ENCODE peak calls at places on chromosomes 5 and 9, in seven cellular contexts. H, Q, R, C, I, Z and G are unnamed samples.

GRCh38 chr9:673966-674526 is 167.5 kb upstream of the DMRT1 start:
- DNase-seq in H (no peak), Q (no peak), R (no peak), C (no peak), I (no peak), Z (peak; percentile 90), G (peak; percentile 52)

GRCh38 chr9:3954950-3955670 is 344.8 kb downstream of the GLIS3 start:
- DNase-seq in H (no peak), Q (no peak), R (peak; percentile 61), C (peak; percentile 5), I (no peak), Z (peak; percentile 60), G (no peak)

GRCh38 chr5:113612060-113612496 is 98.6 kb downstream of the YTHDC2 start:
- DNase-seq in H (no peak), Q (no peak), R (peak; percentile 68), C (peak; percentile 26), I (no peak), Z (no peak), G (no peak)

GRCh38 chr5:143229896-143230675 is 173.4 kb downstream of the NR3C1 start:
- DNase-seq in H (no peak), Q (no peak), R (no peak), C (no peak), I (peak; percentile 32), Z (peak; percentile 66), G (no peak)

GRCh38 chr5:9894571-9895304 is 264.6 kb upstream of the TAS2R1 start:
- DNase-seq in H (no peak), Q (no peak), R (no peak), C (no peak), I (no peak), Z (no peak), G (no peak)

GRCh38 chr9:69204869-69205268 is 30.8 kb downstream of the TJP2 start:
- DNase-seq in H (no peak), Q (no peak), R (peak; percentile 72), C (no peak), I (peak; percentile 70), Z (peak; percentile 61), G (no peak)

GRCh38 chr9:20524776-20525175 is 97.5 kb downstream of the MLLT3 start:
- DNase-seq in H (no peak), Q (no peak), R (no peak), C (no peak), I (no peak), Z (peak; percentile 85), G (peak; percentile 41)

GRCh38 chr5:147464211-147464610 is 45.7 kb downstream of the DPYSL3 start:
- DNase-seq in H (no peak), Q (no peak), R (peak; percentile 71), C (no peak), I (no peak), Z (peak; percentile 82), G (peak; percentile 72)

GRCh38 chr9:96875460-96876142 is 21.3 kb upstream of the ZNF782 start:
- DNase-seq in H (no peak), Q (no peak), R (peak; percentile 81), C (no peak), I (no peak), Z (peak; percentile 97), G (peak; percentile 95)

GRCh38 chr5:170393235-170393634 is 4.1 kb upstream of the KCNMB1 start:
- DNase-seq in H (no peak), Q (no peak), R (no peak), C (no peak), I (no peak), Z (no peak), G (no peak)

GRCh38 chr9:105065119-105066088 is 137.4 kb upstream of the ABCA1 start:
- DNase-seq in H (no peak), Q (no peak), R (no peak), C (no peak), I (no peak), Z (no peak), G (no peak)

GRCh38 chr9:94697972-94698581 is 28.4 kb upstream of the AOPEP start:
- DNase-seq in H (no peak), Q (no peak), R (peak; percentile 27), C (no peak), I (no peak), Z (peak; percentile 78), G (no peak)

GRCh38 chr5:146731909-146732659 is 146.5 kb downstream of the PPP2R2B start:
- DNase-seq in H (no peak), Q (no peak), R (peak; percentile 89), C (no peak), I (no peak), Z (no peak), G (peak; percentile 7)

GRCh38 chr5:133848306-133848924 is 120.0 kb downstream of the C5orf15 start:
- DNase-seq in H (peak; percentile 50), Q (no peak), R (no peak), C (no peak), I (no peak), Z (no peak), G (no peak)

GRCh38 chr9:135702002-135702721 is at the start of gene KCNT1:
- DNase-seq in H (no peak), Q (no peak), R (peak; percentile 55), C (peak; percentile 95), I (no peak), Z (peak; percentile 93), G (no peak)

GRCh38 chr9:93091453-93092081 is 4.5 kb upstream of the CARD19 start:
- DNase-seq in H (no peak), Q (no peak), R (peak; percentile 82), C (no peak), I (peak; percentile 72), Z (peak; percentile 39), G (no peak)

GRCh38 chr9:129910628-129911567 is 75.6 kb downstream of the USP20 start:
- DNase-seq in H (no peak), Q (no peak), R (peak; percentile 99), C (peak; percentile 81), I (no peak), Z (no peak), G (no peak)

GRCh38 chr9:15697459-15697858 is 144.6 kb downstream of the CCDC171 start:
- DNase-seq in H (no peak), Q (no peak), R (peak; percentile 53), C (no peak), I (no peak), Z (no peak), G (no peak)

GRCh38 chr5:68116868-68117411 is 98.6 kb upstream of the PIK3R1 start:
- DNase-seq in H (no peak), Q (no peak), R (no peak), C (no peak), I (no peak), Z (no peak), G (no peak)

GRCh38 chr5:978051-978450 is 30.6 kb upstream of the NKD2 start:
- DNase-seq in H (peak; percentile 16), Q (no peak), R (no peak), C (no peak), I (no peak), Z (peak; percentile 42), G (no peak)

GRCh38 chr5:979100-979817 is 29.3 kb upstream of the NKD2 start:
- DNase-seq in H (peak; percentile 15), Q (no peak), R (no peak), C (no peak), I (no peak), Z (peak; percentile 38), G (no peak)

GRCh38 chr5:980001-980588 is 28.5 kb upstream of the NKD2 start:
- DNase-seq in H (peak; percentile 77), Q (no peak), R (no peak), C (no peak), I (peak; percentile 65), Z (peak; percentile 42), G (no peak)

GRCh38 chr5:978693-979092 is 29.9 kb upstream of the NKD2 start:
- DNase-seq in H (peak; percentile 15), Q (no peak), R (no peak), C (no peak), I (no peak), Z (peak; percentile 51), G (no peak)

GRCh38 chr5:976849-977751 is 31.5 kb upstream of the NKD2 start:
- DNase-seq in H (peak; percentile 13), Q (no peak), R (no peak), C (no peak), I (no peak), Z (peak; percentile 59), G (no peak)
- H3K27ac ChIP-seq in H (no peak overlapping the region), Q (no peak overlapping the region), R (no peak overlapping the region), C (no peak overlapping the region), I (no peak overlapping the region), Z (no peak overlapping the region), G (no peak overlapping the region)

GRCh38 chr5:95027151-95027721 is 257.7 kb downstream of the MCTP1 start:
- DNase-seq in H (no peak), Q (no peak), R (no peak), C (no peak), I (no peak), Z (no peak), G (no peak)
- H3K4me3 ChIP-seq in H (no peak overlapping the region), Q (no peak overlapping the region), R (no peak overlapping the region), C (no peak overlapping the region), I (no peak overlapping the region), Z (no peak overlapping the region), G (no peak overlapping the region)

GRCh38 chr5:61489574-61489973 is 157.5 kb downstream of the ZSWIM6 start:
- DNase-seq in H (no peak), Q (no peak), R (no peak), C (no peak), I (no peak), Z (no peak), G (no peak)
- H3K4me1 ChIP-seq in H (no peaks in the 10 kb centered on the region), Q (no peaks in the 10 kb centered on the region), R (no peaks in the 10 kb centered on the region), C (no peaks in the 10 kb centered on the region), I (no peaks in the 10 kb centered on the region), Z (no peaks in the 10 kb centered on the region), G (no peaks in the 10 kb centered on the region)

GRCh38 chr9:71791875-71792274 is 23.6 kb upstream of the CEMIP2 start:
- DNase-seq in H (no peak), Q (no peak), R (no peak), C (no peak), I (no peak), Z (no peak), G (no peak)

GRCh38 chr9:71796368-71796767 is 28.1 kb upstream of the CEMIP2 start:
- DNase-seq in H (no peak), Q (no peak), R (no peak), C (no peak), I (no peak), Z (no peak), G (no peak)

GRCh38 chr9:71797266-71797665 is 29.0 kb upstream of the CEMIP2 start:
- DNase-seq in H (no peak), Q (no peak), R (no peak), C (no peak), I (no peak), Z (no peak), G (no peak)

GRCh38 chr9:71795097-71795807 is 26.9 kb upstream of the CEMIP2 start:
- DNase-seq in H (no peak), Q (no peak), R (no peak), C (no peak), I (no peak), Z (no peak), G (no peak)

DNA sequence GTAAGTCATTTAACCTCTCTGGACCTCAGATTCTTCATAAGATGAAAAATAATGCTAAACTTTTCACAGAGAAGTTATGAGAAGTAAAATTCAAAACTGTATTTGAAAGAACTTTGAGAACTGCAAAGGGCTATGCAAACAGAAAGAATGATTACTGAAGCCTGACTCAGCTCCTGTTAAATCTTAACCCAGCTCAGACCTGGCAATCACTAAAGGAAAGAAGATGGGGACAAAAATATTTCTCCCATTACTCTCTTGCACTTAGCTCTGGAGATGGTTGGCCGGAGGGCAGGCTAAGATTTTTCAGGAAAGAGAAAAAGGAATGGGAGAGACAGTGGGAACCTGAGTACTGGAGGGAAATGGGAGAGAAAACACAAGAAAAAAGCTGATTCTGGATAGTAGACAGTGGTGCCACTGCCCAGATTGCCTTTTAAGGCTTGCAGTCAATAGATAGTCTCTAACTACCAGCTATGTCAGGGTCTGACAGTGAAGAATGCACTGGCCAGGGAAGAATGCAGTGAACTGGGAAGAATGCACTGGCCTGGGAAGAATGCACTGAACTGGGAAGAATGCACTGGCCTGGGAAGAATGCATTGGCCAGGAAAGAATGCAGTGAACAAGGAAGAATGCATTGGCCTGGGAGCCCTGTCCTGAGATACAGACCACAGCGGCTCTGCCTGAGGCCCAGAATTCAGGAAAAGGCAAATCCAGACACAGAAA is 25.2 kb upstream of the CEMIP2 start:
- DNase-seq in H (no peak), Q (no peak), R (peak; percentile 60), C (no peak), I (no peak), Z (peak; percentile 82), G (no peak)
- H3K27ac ChIP-seq in H (no peak overlapping the region), Q (peak overlapping the region; percentile 64), R (no peak overlapping the region), C (no peak overlapping the region), I (no peak overlapping the region), Z (no peak overlapping the region), G (no peak overlapping the region)